ENCODE peak calls at places on chromosomes 6 and 20, in ten cellular contexts. One of them, this sample, is unnamed.

GRCh38 chr6:135941275-135941674 is 89.8 kb downstream of the PDE7B start:
- DNase-seq in astrocyte: peak
- DNase-seq in psoas muscle: no peak
- DNase-seq in fibroblast of lung: peak
- DNase-seq in RWPE1: no peak
- DNase-seq in upper lobe of left lung: no peak
- DNase-seq in MM.1S: no peak
- DNase-seq in breast epithelium: no peak
- DNase-seq in heart right ventricle: no peak
- DNase-seq in cardiac muscle cell: peak
- DNase-seq in this sample: no peak

GRCh38 chr6:139323511-139324445 is 32.0 kb upstream of the TXLNB start:
- DNase-seq in astrocyte: peak
- DNase-seq in psoas muscle: peak
- DNase-seq in fibroblast of lung: peak
- DNase-seq in RWPE1: peak
- DNase-seq in upper lobe of left lung: peak
- DNase-seq in MM.1S: peak
- DNase-seq in breast epithelium: peak
- DNase-seq in heart right ventricle: peak
- DNase-seq in cardiac muscle cell: peak
- DNase-seq in this sample: no peak

GRCh38 chr6:7107578-7108195 is at the start of gene RREB1:
- DNase-seq in astrocyte: peak
- DNase-seq in psoas muscle: peak
- DNase-seq in fibroblast of lung: peak
- DNase-seq in RWPE1: peak
- DNase-seq in upper lobe of left lung: peak
- DNase-seq in MM.1S: peak
- DNase-seq in breast epithelium: peak
- DNase-seq in heart right ventricle: peak
- DNase-seq in cardiac muscle cell: peak
- DNase-seq in this sample: peak

GRCh38 chr6:38459291-38459690 is 180.4 kb downstream of the BTBD9 start:
- DNase-seq in astrocyte: peak
- DNase-seq in psoas muscle: no peak
- DNase-seq in fibroblast of lung: peak
- DNase-seq in RWPE1: no peak
- DNase-seq in upper lobe of left lung: no peak
- DNase-seq in MM.1S: no peak
- DNase-seq in breast epithelium: no peak
- DNase-seq in heart right ventricle: no peak
- DNase-seq in cardiac muscle cell: peak
- DNase-seq in this sample: no peak

GRCh38 chr20:13054011-13054410 is 45.2 kb downstream of the SPTLC3 start:
- DNase-seq in astrocyte: peak
- DNase-seq in psoas muscle: no peak
- DNase-seq in fibroblast of lung: peak
- DNase-seq in RWPE1: no peak
- DNase-seq in upper lobe of left lung: no peak
- DNase-seq in MM.1S: no peak
- DNase-seq in breast epithelium: no peak
- DNase-seq in heart right ventricle: no peak
- DNase-seq in cardiac muscle cell: no peak
- DNase-seq in this sample: no peak

GRCh38 chr6:43735642-43736199 is 34.3 kb upstream of the VEGFA start:
- DNase-seq in astrocyte: no peak
- DNase-seq in psoas muscle: no peak
- DNase-seq in fibroblast of lung: no peak
- DNase-seq in RWPE1: no peak
- DNase-seq in upper lobe of left lung: no peak
- DNase-seq in MM.1S: no peak
- DNase-seq in breast epithelium: no peak
- DNase-seq in heart right ventricle: no peak
- DNase-seq in cardiac muscle cell: no peak
- DNase-seq in this sample: no peak

GRCh38 chr6:4258733-4259132 is 123.4 kb upstream of the ECI2 start:
- DNase-seq in astrocyte: no peak
- DNase-seq in psoas muscle: no peak
- DNase-seq in fibroblast of lung: no peak
- DNase-seq in RWPE1: no peak
- DNase-seq in upper lobe of left lung: no peak
- DNase-seq in MM.1S: no peak
- DNase-seq in breast epithelium: no peak
- DNase-seq in heart right ventricle: no peak
- DNase-seq in cardiac muscle cell: no peak
- DNase-seq in this sample: no peak

GRCh38 chr6:131813991-131814390 is 6.2 kb downstream of the ENPP1 start:
- DNase-seq in astrocyte: peak
- DNase-seq in psoas muscle: no peak
- DNase-seq in fibroblast of lung: peak
- DNase-seq in RWPE1: no peak
- DNase-seq in upper lobe of left lung: no peak
- DNase-seq in MM.1S: no peak
- DNase-seq in breast epithelium: no peak
- DNase-seq in heart right ventricle: no peak
- DNase-seq in cardiac muscle cell: peak
- DNase-seq in this sample: no peak

GRCh38 chr6:111057074-111057752 is 30.1 kb upstream of the SLC16A10 start:
- DNase-seq in astrocyte: peak
- DNase-seq in psoas muscle: no peak
- DNase-seq in fibroblast of lung: peak
- DNase-seq in RWPE1: peak
- DNase-seq in upper lobe of left lung: no peak
- DNase-seq in MM.1S: peak
- DNase-seq in breast epithelium: no peak
- DNase-seq in heart right ventricle: no peak
- DNase-seq in cardiac muscle cell: peak
- DNase-seq in this sample: peak

GRCh38 chr20:57601211-57601570 is 19.0 kb downstream of the ZBP1 start:
- DNase-seq in astrocyte: no peak
- DNase-seq in psoas muscle: peak
- DNase-seq in fibroblast of lung: peak
- DNase-seq in RWPE1: no peak
- DNase-seq in upper lobe of left lung: no peak
- DNase-seq in MM.1S: no peak
- DNase-seq in breast epithelium: no peak
- DNase-seq in heart right ventricle: no peak
- DNase-seq in cardiac muscle cell: no peak
- DNase-seq in this sample: no peak

GRCh38 chr20:513429-513828 is 30.2 kb downstream of the CSNK2A1 start:
- DNase-seq in astrocyte: no peak
- DNase-seq in psoas muscle: no peak
- DNase-seq in fibroblast of lung: peak
- DNase-seq in RWPE1: no peak
- DNase-seq in upper lobe of left lung: no peak
- DNase-seq in MM.1S: no peak
- DNase-seq in breast epithelium: no peak
- DNase-seq in heart right ventricle: no peak
- DNase-seq in cardiac muscle cell: peak
- DNase-seq in this sample: no peak

GRCh38 chr6:169453221-169453620 is 199.6 kb upstream of the THBS2 start:
- DNase-seq in astrocyte: no peak
- DNase-seq in psoas muscle: no peak
- DNase-seq in fibroblast of lung: no peak
- DNase-seq in RWPE1: no peak
- DNase-seq in upper lobe of left lung: no peak
- DNase-seq in MM.1S: no peak
- DNase-seq in breast epithelium: no peak
- DNase-seq in heart right ventricle: no peak
- DNase-seq in cardiac muscle cell: no peak
- DNase-seq in this sample: no peak

GRCh38 chr6:33259032-33259431 is 12.6 kb downstream of the VPS52 start:
- DNase-seq in astrocyte: no peak
- DNase-seq in psoas muscle: no peak
- DNase-seq in fibroblast of lung: no peak
- DNase-seq in RWPE1: no peak
- DNase-seq in upper lobe of left lung: no peak
- DNase-seq in MM.1S: no peak
- DNase-seq in breast epithelium: no peak
- DNase-seq in heart right ventricle: no peak
- DNase-seq in cardiac muscle cell: no peak
- DNase-seq in this sample: no peak

DNA sequence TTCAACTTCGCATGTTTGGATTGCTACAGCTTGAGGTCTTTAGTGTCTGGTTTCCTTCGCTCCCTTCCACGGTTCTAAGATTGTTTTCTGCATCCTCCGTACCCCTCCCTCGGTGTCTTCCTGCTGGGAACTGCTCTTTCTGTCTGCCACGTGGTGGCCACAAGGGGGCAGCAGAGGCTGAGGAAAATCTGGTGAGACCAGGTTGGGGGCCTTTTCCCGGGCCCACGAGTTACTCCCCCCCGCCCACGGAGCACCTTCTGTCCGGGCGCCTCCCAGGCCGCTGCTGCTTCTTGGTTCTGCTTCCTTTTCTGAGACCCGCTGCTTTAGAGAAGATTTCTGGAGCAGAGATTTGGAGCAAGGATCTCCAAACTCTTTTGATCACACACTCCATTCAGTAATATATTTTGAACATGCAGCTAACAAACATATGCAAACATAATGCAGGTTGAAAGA is 21.1 kb upstream of the NOTCH4 start:
- DNase-seq in astrocyte: peak
- DNase-seq in psoas muscle: peak
- DNase-seq in fibroblast of lung: peak
- DNase-seq in RWPE1: peak
- DNase-seq in upper lobe of left lung: peak
- DNase-seq in MM.1S: peak
- DNase-seq in breast epithelium: peak
- DNase-seq in heart right ventricle: peak
- DNase-seq in cardiac muscle cell: peak
- DNase-seq in this sample: peak
- TF ChIP-seq CTCF in astrocyte: peak
- TF ChIP-seq CTCF in psoas muscle: peak
- TF ChIP-seq CTCF in fibroblast of lung: peak
- TF ChIP-seq CTCF in RWPE1: peak
- TF ChIP-seq CTCF in upper lobe of left lung: peak
- TF ChIP-seq CTCF in MM.1S: peak
- TF ChIP-seq CTCF in breast epithelium: peak
- TF ChIP-seq CTCF in heart right ventricle: peak
- TF ChIP-seq CTCF in cardiac muscle cell: peak
- TF ChIP-seq CTCF in this sample: peak

GRCh38 chr6:64054870-64055269 is 419.3 kb downstream of the PHF3 start:
- DNase-seq in astrocyte: no peak
- DNase-seq in psoas muscle: no peak
- DNase-seq in fibroblast of lung: no peak
- DNase-seq in RWPE1: no peak
- DNase-seq in upper lobe of left lung: no peak
- DNase-seq in MM.1S: no peak
- DNase-seq in breast epithelium: no peak
- DNase-seq in heart right ventricle: no peak
- DNase-seq in cardiac muscle cell: no peak
- DNase-seq in this sample: no peak
- H3K27ac ChIP-seq in astrocyte: no peak
- H3K27ac ChIP-seq in psoas muscle: no peak
- H3K27ac ChIP-seq in fibroblast of lung: no peak
- H3K27ac ChIP-seq in RWPE1: no peak
- H3K27ac ChIP-seq in upper lobe of left lung: no peak
- H3K27ac ChIP-seq in MM.1S: no peak
- H3K27ac ChIP-seq in breast epithelium: no peak
- H3K27ac ChIP-seq in heart right ventricle: no peak
- H3K27ac ChIP-seq in cardiac muscle cell: no peak
- H3K27ac ChIP-seq in this sample: no peak

GRCh38 chr20:11044561-11044960 is 370.8 kb upstream of the JAG1 start:
- DNase-seq in astrocyte: no peak
- DNase-seq in psoas muscle: no peak
- DNase-seq in fibroblast of lung: no peak
- DNase-seq in RWPE1: no peak
- DNase-seq in upper lobe of left lung: no peak
- DNase-seq in MM.1S: no peak
- DNase-seq in breast epithelium: no peak
- DNase-seq in heart right ventricle: no peak
- DNase-seq in cardiac muscle cell: no peak
- DNase-seq in this sample: no peak

GRCh38 chr20:11045412-11046175 is 371.8 kb upstream of the JAG1 start:
- DNase-seq in astrocyte: no peak
- DNase-seq in psoas muscle: no peak
- DNase-seq in fibroblast of lung: no peak
- DNase-seq in RWPE1: no peak
- DNase-seq in upper lobe of left lung: no peak
- DNase-seq in MM.1S: no peak
- DNase-seq in breast epithelium: no peak
- DNase-seq in heart right ventricle: no peak
- DNase-seq in cardiac muscle cell: no peak
- DNase-seq in this sample: no peak

GRCh38 chr20:11041396-11041795 is 367.6 kb upstream of the JAG1 start:
- DNase-seq in astrocyte: peak
- DNase-seq in psoas muscle: no peak
- DNase-seq in fibroblast of lung: peak
- DNase-seq in RWPE1: peak
- DNase-seq in upper lobe of left lung: no peak
- DNase-seq in MM.1S: no peak
- DNase-seq in breast epithelium: no peak
- DNase-seq in heart right ventricle: no peak
- DNase-seq in cardiac muscle cell: no peak
- DNase-seq in this sample: no peak
- TF ChIP-seq CTCF in astrocyte: no peak
- TF ChIP-seq CTCF in psoas muscle: no peak
- TF ChIP-seq CTCF in fibroblast of lung: no peak
- TF ChIP-seq CTCF in RWPE1: no peak
- TF ChIP-seq CTCF in upper lobe of left lung: no peak
- TF ChIP-seq CTCF in MM.1S: no peak
- TF ChIP-seq CTCF in breast epithelium: no peak
- TF ChIP-seq CTCF in heart right ventricle: no peak
- TF ChIP-seq CTCF in cardiac muscle cell: no peak
- TF ChIP-seq CTCF in this sample: no peak

GRCh38 chr6:46453756-46454316 is 37.4 kb downstream of the RCAN2 start:
- DNase-seq in astrocyte: peak
- DNase-seq in psoas muscle: no peak
- DNase-seq in fibroblast of lung: peak
- DNase-seq in RWPE1: no peak
- DNase-seq in upper lobe of left lung: no peak
- DNase-seq in MM.1S: no peak
- DNase-seq in breast epithelium: no peak
- DNase-seq in heart right ventricle: no peak
- DNase-seq in cardiac muscle cell: no peak
- DNase-seq in this sample: no peak

GRCh38 chr6:46453221-46453620 is 38.0 kb downstream of the RCAN2 start:
- DNase-seq in astrocyte: peak
- DNase-seq in psoas muscle: no peak
- DNase-seq in fibroblast of lung: peak
- DNase-seq in RWPE1: no peak
- DNase-seq in upper lobe of left lung: no peak
- DNase-seq in MM.1S: no peak
- DNase-seq in breast epithelium: no peak
- DNase-seq in heart right ventricle: no peak
- DNase-seq in cardiac muscle cell: no peak
- DNase-seq in this sample: no peak

GRCh38 chr6:46452312-46452917 is 38.8 kb downstream of the RCAN2 start:
- DNase-seq in astrocyte: no peak
- DNase-seq in psoas muscle: no peak
- DNase-seq in fibroblast of lung: no peak
- DNase-seq in RWPE1: no peak
- DNase-seq in upper lobe of left lung: no peak
- DNase-seq in MM.1S: no peak
- DNase-seq in breast epithelium: no peak
- DNase-seq in heart right ventricle: no peak
- DNase-seq in cardiac muscle cell: no peak
- DNase-seq in this sample: no peak

GRCh38 chr6:46451343-46451742 is 39.9 kb downstream of the RCAN2 start:
- DNase-seq in astrocyte: no peak
- DNase-seq in psoas muscle: no peak
- DNase-seq in fibroblast of lung: no peak
- DNase-seq in RWPE1: no peak
- DNase-seq in upper lobe of left lung: no peak
- DNase-seq in MM.1S: no peak
- DNase-seq in breast epithelium: no peak
- DNase-seq in heart right ventricle: no peak
- DNase-seq in cardiac muscle cell: no peak
- DNase-seq in this sample: no peak

GRCh38 chr6:46454691-46455090 is 36.6 kb downstream of the RCAN2 start:
- DNase-seq in astrocyte: no peak
- DNase-seq in psoas muscle: no peak
- DNase-seq in fibroblast of lung: no peak
- DNase-seq in RWPE1: no peak
- DNase-seq in upper lobe of left lung: no peak
- DNase-seq in MM.1S: no peak
- DNase-seq in breast epithelium: no peak
- DNase-seq in heart right ventricle: no peak
- DNase-seq in cardiac muscle cell: no peak
- DNase-seq in this sample: no peak
- H3K27ac ChIP-seq in astrocyte: no peak
- H3K27ac ChIP-seq in psoas muscle: no peak
- H3K27ac ChIP-seq in fibroblast of lung: no peak
- H3K27ac ChIP-seq in RWPE1: no peak
- H3K27ac ChIP-seq in upper lobe of left lung: no peak
- H3K27ac ChIP-seq in MM.1S: no peak
- H3K27ac ChIP-seq in breast epithelium: no peak
- H3K27ac ChIP-seq in heart right ventricle: peak
- H3K27ac ChIP-seq in cardiac muscle cell: no peak
- H3K27ac ChIP-seq in this sample: no peak

This sample was measured in WERI-Rb-1.